ENCODE peak calls at places on chromosomes 13 and 19, in four cellular contexts. H, B, W and S are unnamed samples.

GRCh38 chr19:18330865-18331264 is 8.0 kb upstream of the LSM4 start:
- DNase-seq in W (no peak), H (no peak), B (no peak), S (no peak)

GRCh38 chr13:33644607-33645543 is 173.1 kb upstream of the RFC3 start:
- DNase-seq in B (peak), H (peak), W (peak), S (peak)

GRCh38 chr13:33218020-33218419 is 67.5 kb downstream of the STARD13 start:
- DNase-seq in H (no peak), W (no peak), B (peak), S (peak)

GRCh38 chr13:26707122-26708006 is 53.2 kb downstream of the GPR12 start:
- DNase-seq in W (peak), H (peak), B (peak), S (peak)

GRCh38 chr19:18379803-18380747 is 5.9 kb upstream of the GDF15 start:
- DNase-seq in H (peak), B (peak), W (peak), S (peak)

GRCh38 chr13:51684076-51684475 is 99.8 kb downstream of the WDFY2 start:
- DNase-seq in B (peak), H (no peak), W (peak), S (peak)

GRCh38 chr19:32543107-32543900 is 37.7 kb upstream of the PDCD5 start:
- DNase-seq in B (peak), H (no peak), W (no peak), S (peak)

GRCh38 chr19:53158119-53158656 is 665 bp downstream of the ZNF347 start:
- DNase-seq in W (peak), H (peak), B (peak), S (peak)

GRCh38 chr19:47901370-47901769 is 15.3 kb upstream of the SULT2A1 start:
- DNase-seq in W (no peak), B (no peak), H (no peak), S (no peak)

GRCh38 chr19:9936151-9937000 is at the start of gene OLFM2:
- DNase-seq in H (no peak), W (no peak), B (no peak), S (no peak)

GRCh38 chr13:98349731-98350305 is 172.7 kb upstream of the RNF113B start:
- DNase-seq in B (no peak), W (no peak), H (peak), S (peak)

GRCh38 chr13:111990362-111990761 is 76.6 kb upstream of the SOX1 start:
- DNase-seq in W (no peak), H (no peak), B (no peak), S (no peak)
- H3K4me3 ChIP-seq in W (no peak), H (no peak), B (no peak), S (no peak)

GRCh38 chr13:101149735-101150380 is 266.4 kb downstream of the NALCN start:
- DNase-seq in H (no peak), W (peak), B (peak), S (peak)
- TF ChIP-seq CTCF in H (peak), W (peak), B (peak), S (peak)

GRCh38 chr19:4379383-4380253 is 20.7 kb downstream of the SH3GL1 start:
- DNase-seq in B (peak), H (no peak), W (peak), S (peak)
- H3K4me3 ChIP-seq in B (no peak), H (no peak), W (no peak), S (no peak)

DNA sequence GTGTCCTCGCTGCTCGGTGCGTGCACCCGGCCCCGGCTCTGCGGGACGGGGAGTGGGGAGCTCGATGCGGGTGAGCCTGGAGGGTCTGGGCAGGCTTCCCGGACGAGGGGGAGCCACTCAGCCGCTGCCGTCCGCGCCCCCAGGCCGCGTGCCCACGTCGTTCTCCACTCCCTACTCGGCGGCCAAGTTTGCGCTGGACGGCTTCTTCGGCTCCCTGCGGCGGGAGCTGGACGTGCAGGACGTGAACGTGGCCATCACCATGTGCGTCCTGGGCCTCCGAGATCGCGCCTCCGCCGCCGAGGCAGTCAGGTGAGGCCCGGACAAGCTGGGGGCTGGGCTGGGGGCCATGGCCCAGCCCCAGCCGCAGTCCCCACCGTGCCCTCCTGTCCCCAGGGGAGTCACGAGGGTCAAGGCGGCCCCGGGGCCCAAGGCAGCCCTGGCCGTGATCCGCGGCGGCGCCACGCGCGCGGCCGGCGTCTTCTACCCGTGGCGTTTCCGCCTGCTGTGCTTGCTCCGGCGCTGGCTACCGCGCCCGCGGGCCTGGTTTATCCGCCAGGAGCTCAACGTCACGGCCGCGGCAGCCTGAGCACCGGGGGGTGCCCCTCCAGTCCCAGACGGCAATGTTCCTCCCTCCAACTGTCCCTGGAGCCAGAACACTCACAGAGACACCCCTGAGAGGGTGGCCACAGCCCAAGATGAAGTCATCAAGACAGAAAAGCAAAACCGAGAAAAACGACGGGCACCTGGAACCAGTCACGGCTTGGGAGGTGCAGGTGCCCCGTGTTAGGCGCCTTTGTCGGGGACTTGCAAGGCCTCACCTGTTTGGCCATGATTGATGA is 2.5 kb upstream of the RPL36 start:
- DNase-seq in W (no peak), H (no peak), B (no peak), S (no peak)
- TF ChIP-seq CTCF in W (no peak), H (no peak), B (no peak), S (no peak)

GRCh38 chr19:1719519-1719918 is 33.8 kb upstream of the ONECUT3 start:
- DNase-seq in W (no peak), H (no peak), B (no peak), S (no peak)
- H3K4me3 ChIP-seq in W (no peak), H (no peak), B (no peak), S (no peak)

DNA sequence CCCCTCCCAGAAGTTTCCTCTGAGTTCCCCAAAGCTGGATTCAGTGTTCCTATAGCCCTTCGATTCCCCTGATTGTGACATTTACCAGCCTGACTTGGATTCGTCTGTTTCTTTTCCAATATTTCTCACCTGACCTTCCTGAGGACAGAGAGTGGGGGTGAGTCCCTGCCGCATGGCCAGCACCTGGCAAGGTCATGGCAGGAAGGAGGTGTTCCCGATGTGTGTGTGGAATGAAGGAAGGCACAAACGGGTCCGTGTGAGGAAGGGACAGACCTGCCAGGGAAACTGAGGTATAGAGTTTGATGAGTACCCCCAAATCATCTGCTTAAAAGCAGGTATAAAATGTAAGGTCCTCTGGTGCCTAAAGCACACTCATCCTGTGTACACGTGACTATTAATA is 3.3 kb downstream of the COL4A1 start:
- DNase-seq in B (no peak), W (no peak), H (no peak), S (no peak)
- TF ChIP-seq CTCF in B (no peak), W (no peak), H (no peak), S (no peak)

DNA sequence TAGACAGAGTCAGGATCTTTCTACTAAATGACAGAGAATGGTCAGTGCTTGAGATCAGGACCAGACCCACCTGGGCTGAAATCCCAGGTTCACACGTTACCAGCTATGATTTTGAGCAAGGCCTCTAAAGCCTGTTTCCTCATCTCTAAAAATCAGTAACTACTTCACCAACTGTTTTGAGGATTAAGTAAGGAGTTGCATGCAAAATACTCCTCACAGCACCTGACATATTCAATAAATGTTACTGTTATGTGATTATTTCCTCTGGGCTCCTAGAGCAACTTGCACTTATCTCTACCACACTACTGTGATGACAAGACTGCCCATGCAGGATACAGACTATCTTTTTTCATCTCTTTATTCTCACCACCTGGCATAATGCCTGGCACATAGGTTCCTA is 1.9 kb downstream of the KATNAL1 start:
- DNase-seq in W (no peak), B (no peak), H (no peak), S (no peak)
- H3K4me3 ChIP-seq in W (peak), B (peak), H (no peak), S (no peak)

DNA sequence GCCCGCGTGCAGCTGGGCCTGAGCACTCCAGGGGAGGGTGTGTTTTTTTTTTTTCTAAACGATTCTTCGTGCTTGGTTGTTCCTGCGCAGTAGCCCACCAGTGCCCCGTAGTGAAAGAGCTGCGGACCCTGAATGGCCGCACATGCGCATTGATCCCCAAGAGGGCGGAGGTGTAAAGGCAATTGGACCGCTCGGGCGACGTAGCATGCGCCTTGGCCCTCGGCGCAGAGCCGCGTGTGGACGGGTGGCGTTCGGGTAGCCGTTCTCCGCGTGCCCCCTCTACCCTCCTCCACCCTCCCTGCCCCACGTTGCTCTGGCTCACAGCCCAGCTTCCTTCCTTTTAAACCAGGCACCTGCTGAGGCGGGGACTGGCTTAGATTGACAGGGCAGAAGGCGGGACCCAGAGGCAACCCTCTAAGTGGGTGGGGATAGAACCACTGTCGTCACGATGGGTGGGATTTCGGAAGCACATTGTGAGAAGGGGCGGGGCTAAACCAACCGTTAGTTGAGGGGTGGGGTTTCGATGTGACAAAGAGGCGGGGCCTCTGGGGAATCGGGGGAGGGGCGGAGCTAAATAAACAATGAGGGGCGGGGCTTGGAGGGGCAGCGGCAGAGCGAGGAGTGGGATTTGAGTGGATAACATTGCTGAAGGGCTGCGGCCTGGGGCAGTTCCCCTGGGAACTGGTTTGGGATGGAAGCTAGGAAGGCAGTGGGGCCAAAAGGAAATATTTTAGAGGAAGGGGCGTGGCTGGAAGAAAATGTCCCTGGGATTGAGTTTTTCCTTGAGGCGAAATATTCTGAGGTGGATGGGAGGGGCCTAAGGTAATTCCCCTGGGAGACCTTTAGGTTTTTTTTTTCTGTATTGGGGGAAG is 543 bp upstream of the NUP62 start:
- DNase-seq in B (peak), H (peak), W (peak), S (peak)
- TF ChIP-seq CTCF in B (no peak), H (no peak), W (no peak), S (no peak)